ENCODE peak calls at places on chromosomes 3 and 15, in four cellular contexts. X is right atrium auricular region, I is breast epithelium, V is bronchial epithelial cell. F is an unnamed sample.

GRCh38 chr3:188557230-188557629 is 403.3 kb downstream of the LPP start:
- DNase-seq in X (no peak), I (no peak), V (no peak), F (no peak)

GRCh38 chr3:28292622-28293021 is 51.2 kb downstream of the CMC1 start:
- DNase-seq in X (no peak), I (no peak), V (no peak), F (no peak)

GRCh38 chr3:123534264-123534663 is 50.6 kb downstream of the HACD2 start:
- DNase-seq in X (no peak), I (no peak), V (no peak), F (no peak)

GRCh38 chr3:141795311-141795710 is 32.1 kb downstream of the GRK7 start:
- DNase-seq in X (no peak), I (no peak), V (no peak), F (no peak)

GRCh38 chr3:5267889-5268288 is 80.4 kb downstream of the EDEM1 start:
- DNase-seq in X (no peak), I (no peak), V (no peak), F (no peak)

GRCh38 chr15:86915811-86916331 is 836.2 kb downstream of the AGBL1 start:
- DNase-seq in X (no peak), I (no peak), V (peak), F (no peak)

GRCh38 chr15:40137011-40137906 is 23.6 kb upstream of the BUB1B start:
- DNase-seq in X (no peak), I (no peak), V (no peak), F (no peak)

GRCh38 chr3:193190387-193190786 is 50.6 kb upstream of the PLAAT1 start:
- DNase-seq in X (no peak), I (no peak), V (peak), F (no peak)

GRCh38 chr3:11509175-11510000 is 134.3 kb downstream of the VGLL4 start:
- DNase-seq in X (peak), I (peak), V (peak), F (no peak)

GRCh38 chr3:128788268-128788869 is 62.4 kb downstream of the RAB7A start:
- DNase-seq in X (no peak), I (no peak), V (no peak), F (no peak)

GRCh38 chr3:156037356-156037755 is 83.0 kb upstream of the KCNAB1 start:
- DNase-seq in X (no peak), I (no peak), V (no peak), F (no peak)

GRCh38 chr3:167489571-167489970 is 15.7 kb upstream of the SERPINI2 start:
- DNase-seq in X (no peak), I (no peak), V (no peak), F (no peak)

GRCh38 chr3:16523778-16524177 is 10.3 kb upstream of the RFTN1 start:
- DNase-seq in X (no peak), I (no peak), V (peak), F (no peak)

GRCh38 chr3:52237006-52237658 is 1.8 kb downstream of the TWF2 start:
- DNase-seq in X (no peak), I (no peak), V (no peak), F (no peak)

GRCh38 chr15:74384566-74385441 is 17.4 kb upstream of the CYP11A1 start:
- DNase-seq in X (no peak), I (peak), V (peak), F (no peak)

GRCh38 chr15:74201656-74202420 is 749 bp downstream of the STRA6 start:
- DNase-seq in X (no peak), I (no peak), V (peak), F (no peak)

GRCh38 chr3:42651248-42652091 is 2.0 kb upstream of the ZBTB47 start:
- DNase-seq in X (no peak), I (no peak), V (peak), F (no peak)

GRCh38 chr15:87722941-87723691 is 533.4 kb downstream of the NTRK3 start:
- DNase-seq in X (no peak), I (no peak), V (no peak), F (no peak)

GRCh38 chr3:111768571-111769100 is 90.4 kb upstream of the PHLDB2 start:
- DNase-seq in X (no peak), I (peak), V (peak), F (no peak)

GRCh38 chr3:123344175-123344908 is 104.5 kb downstream of the ADCY5 start:
- DNase-seq in X (no peak), I (no peak), V (no peak), F (no peak)

GRCh38 chr3:195348719-195349118 is 77.8 kb upstream of the XXYLT1 start:
- DNase-seq in X (no peak), I (no peak), V (no peak), F (no peak)

GRCh38 chr15:92383528-92384326 is 10.0 kb upstream of the ST8SIA2 start:
- DNase-seq in X (no peak), I (no peak), V (no peak), F (no peak)

GRCh38 chr3:111581403-111582113 is 13.6 kb downstream of the ZBED2 start:
- DNase-seq in X (no peak), I (no peak), V (no peak), F (no peak)

GRCh38 chr3:23726811-23727548 is 78.8 kb upstream of the UBE2E1 start:
- DNase-seq in X (no peak), I (no peak), V (no peak), F (no peak)

GRCh38 chr3:48118322-48118721 is 69.9 kb downstream of the CDC25A start:
- DNase-seq in X (no peak), I (no peak), V (no peak), F (no peak)

GRCh38 chr15:80010131-80010673 is 39.2 kb upstream of the BCL2A1 start:
- DNase-seq in X (peak), I (no peak), V (peak), F (no peak)

GRCh38 chr3:56799251-56799882 is 2.4 kb downstream of the ARHGEF3 start:
- DNase-seq in X (no peak), I (no peak), V (peak), F (no peak)

GRCh38 chr3:106839576-106840280 is 537.5 kb upstream of the CCDC54 start:
- DNase-seq in X (no peak), I (no peak), V (no peak), F (no peak)

GRCh38 chr3:196988241-196989029 is 19.8 kb upstream of the PIGZ start:
- DNase-seq in X (no peak), I (no peak), V (peak), F (no peak)

GRCh38 chr15:74050835-74051234 is 31.5 kb downstream of the GOLGA6A start:
- DNase-seq in X (no peak), I (peak), V (no peak), F (no peak)

GRCh38 chr3:141321109-141321497 is 47.2 kb upstream of the ZBTB38 start:
- DNase-seq in X (no peak), I (no peak), V (no peak), F (no peak)

GRCh38 chr15:82580713-82581112 is 40.5 kb upstream of the RPS17 start:
- DNase-seq in X (no peak), I (no peak), V (no peak), F (no peak)

GRCh38 chr15:82587805-82588204 is 47.5 kb upstream of the RPS17 start:
- DNase-seq in X (no peak), I (no peak), V (no peak), F (no peak)

GRCh38 chr15:82585072-82585471 is 44.8 kb upstream of the RPS17 start:
- DNase-seq in X (no peak), I (no peak), V (no peak), F (no peak)
- TF ChIP-seq CTCF in X (no peak), I (no peak), V (no peak), F (peak)

GRCh38 chr15:81108427-81108826 is 25.6 kb upstream of the CFAP161 start:
- DNase-seq in X (no peak), I (no peak), V (no peak), F (no peak)
- TF ChIP-seq CTCF in X (peak), I (peak), V (peak), F (peak)

GRCh38 chr3:162398554-162398953 is 901.9 kb downstream of the OTOL1 start:
- DNase-seq in X (no peak), I (no peak), V (no peak), F (no peak)

GRCh38 chr3:162400697-162401096 is 904.1 kb downstream of the OTOL1 start:
- DNase-seq in X (no peak), I (no peak), V (no peak), F (no peak)
- TF ChIP-seq CTCF in X (no peak), I (no peak), V (no peak), F (no peak)

GRCh38 chr3:10410383-10411002 is 89.6 kb upstream of the SEC13 start:
- DNase-seq in X (no peak), I (no peak), V (no peak), F (no peak)
- TF ChIP-seq CTCF in X (no peak), I (no peak), V (no peak), F (no peak)

GRCh38 chr15:65083262-65083701 is 6.7 kb downstream of the KBTBD13 start:
- DNase-seq in X (no peak), I (no peak), V (no peak), F (no peak)
- TF ChIP-seq CTCF in X (peak), I (no peak), V (peak), F (peak)

F was measured in type B pancreatic cell.